ENCODE peak calls at places on chromosomes 3 and 15, in five cellular contexts. B is RWPE2, I is lower lobe of right lung, D is thoracic aorta, Q is psoas muscle. V is an unnamed sample. For H3K36me3 and H3K9me3, the result is how much of the 10 kb centered on the place peaks cover.

GRCh38 chr3:179179979-179180758 is 32.0 kb downstream of the PIK3CA start:
- ATAC-seq in B (peak), I (no peak), D (peak), Q (peak), V (peak)

GRCh38 chr3:129045675-129046036 is 14.9 kb upstream of the GP9 start:
- ATAC-seq in B (no peak), I (peak), D (no peak), Q (peak), V (peak)

GRCh38 chr3:58388550-58389061 is 45.0 kb downstream of the PDHB start:
- ATAC-seq in B (no peak), I (peak), D (no peak), Q (no peak), V (peak)

GRCh38 chr15:40770147-40770721 is 454 bp downstream of the C15orf62 start:
- ATAC-seq in B (no peak), I (no peak), D (no peak), Q (no peak), V (no peak)

GRCh38 chr15:101083336-101084045 is 164.3 kb downstream of the LRRK1 start:
- ATAC-seq in B (peak), I (peak), D (no peak), Q (no peak), V (no peak)

GRCh38 chr3:67386446-67386845 is 268.0 kb downstream of the SUCLG2 start:
- ATAC-seq in B (no peak), I (no peak), D (no peak), Q (no peak), V (no peak)

GRCh38 chr15:40847225-40847961 is 3.5 kb downstream of the SPINT1 start:
- ATAC-seq in B (peak), I (peak), D (no peak), Q (peak), V (peak)

GRCh38 chr15:79032656-79033055 is 57.9 kb downstream of the RASGRF1 start:
- ATAC-seq in B (no peak), I (peak), D (no peak), Q (no peak), V (no peak)

GRCh38 chr15:72992733-72993321 is 59.4 kb upstream of the NEO1 start:
- ATAC-seq in B (no peak), I (no peak), D (no peak), Q (no peak), V (peak)

GRCh38 chr3:152961323-152961722 is 126.4 kb downstream of the P2RY1 start:
- ATAC-seq in B (peak), I (no peak), D (no peak), Q (no peak), V (no peak)

GRCh38 chr15:68307131-68307928 is 29.8 kb downstream of the FEM1B start:
- ATAC-seq in B (no peak), I (no peak), D (no peak), Q (no peak), V (no peak)

GRCh38 chr3:32646761-32647160 is 38.2 kb upstream of the CNOT10 start:
- ATAC-seq in B (no peak), I (no peak), D (no peak), Q (no peak), V (no peak)

GRCh38 chr15:67199881-67200763 is 54.3 kb downstream of the AAGAB start:
- ATAC-seq in B (no peak), I (no peak), D (peak), Q (peak), V (no peak)

GRCh38 chr3:149441662-149442442 is 32.6 kb upstream of the TM4SF4 start:
- ATAC-seq in B (no peak), I (no peak), D (no peak), Q (no peak), V (no peak)

GRCh38 chr3:189071452-189071851 is 100.3 kb upstream of the TPRG1 start:
- ATAC-seq in B (peak), I (no peak), D (no peak), Q (no peak), V (no peak)

GRCh38 chr3:84742915-84743314 is 215.9 kb upstream of the CADM2 start:
- ATAC-seq in B (no peak), I (no peak), D (no peak), Q (no peak), V (no peak)

GRCh38 chr15:29811691-29812383 is 10.4 kb downstream of the TJP1 start:
- ATAC-seq in B (no peak), I (no peak), D (no peak), Q (peak), V (no peak)

GRCh38 chr3:140246578-140246977 is 311.6 kb downstream of the CLSTN2 start:
- ATAC-seq in B (no peak), I (no peak), D (no peak), Q (no peak), V (no peak)

GRCh38 chr3:190058486-190059241 is 62.0 kb downstream of the P3H2 start:
- ATAC-seq in B (no peak), I (no peak), D (no peak), Q (no peak), V (peak)

GRCh38 chr15:66630801-66631351 is 65.1 kb upstream of the LCTL start:
- ATAC-seq in B (no peak), I (peak), D (no peak), Q (no peak), V (no peak)

GRCh38 chr3:113575191-113575590 is 42.8 kb downstream of the SIDT1 start:
- ATAC-seq in B (no peak), I (no peak), D (no peak), Q (no peak), V (no peak)

GRCh38 chr3:13256845-13257244 is 163.3 kb downstream of the NUP210 start:
- ATAC-seq in B (no peak), I (no peak), D (no peak), Q (no peak), V (no peak)

GRCh38 chr3:170967126-170967525 is 58.7 kb upstream of the EIF5A2 start:
- ATAC-seq in B (no peak), I (no peak), D (no peak), Q (no peak), V (no peak)

DNA sequence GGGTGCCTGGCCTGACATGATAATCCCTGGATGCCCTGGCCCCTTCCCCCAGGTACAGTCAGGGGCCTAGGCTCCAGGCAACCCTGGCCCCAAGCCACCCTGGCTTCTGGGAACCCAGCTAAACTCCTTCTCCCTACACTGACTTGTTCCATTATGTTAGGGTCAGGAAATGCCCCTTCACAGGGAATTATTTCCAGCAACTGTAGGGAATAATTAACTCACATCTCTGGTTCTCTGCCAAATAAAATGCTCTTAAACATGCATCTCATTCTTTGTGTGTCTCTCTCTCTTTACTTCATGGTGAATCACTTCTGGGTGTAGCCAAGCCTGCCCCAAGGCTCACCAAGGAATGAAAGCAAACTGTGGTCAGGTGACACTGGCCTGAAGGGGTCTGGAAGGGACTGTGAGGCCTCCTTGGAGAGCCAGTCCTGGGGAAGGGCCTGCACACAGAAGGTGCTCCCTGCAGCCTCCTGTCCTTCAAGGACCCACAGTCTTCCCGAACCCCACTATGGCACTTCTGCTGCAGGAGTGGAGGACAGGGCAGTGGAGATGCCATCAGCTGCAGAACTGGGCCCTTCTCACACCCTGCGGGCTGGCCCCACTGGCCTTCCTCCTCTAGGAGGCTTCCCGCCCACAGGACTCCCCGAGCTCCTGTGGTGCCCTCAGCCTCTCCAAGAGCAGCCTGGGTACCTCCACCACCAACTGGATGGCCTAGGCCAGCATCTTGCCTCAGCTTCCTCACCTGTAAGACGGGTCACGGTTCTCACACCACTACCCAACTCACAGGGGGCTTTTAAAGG is 17.6 kb downstream of the TKT start:
- ATAC-seq in B (peak), I (peak), D (peak), Q (no peak), V (peak)
- H3K36me3 ChIP-seq in B (half or more), I (half or more), D (half or more), Q (under half), V (half or more)

GRCh38 chr15:50241684-50242450 is 23.7 kb downstream of the HDC start:
- ATAC-seq in B (peak), I (no peak), D (no peak), Q (no peak), V (no peak)
- TF ChIP-seq CTCF in B (peak), I (no peak), D (no peak), Q (no peak), V (no peak)

GRCh38 chr15:20340331-20340811 is 201.2 kb downstream of the GOLGA6L6 start:
- ATAC-seq in B (peak), I (peak), D (no peak), Q (peak), V (peak)
- H3K9me3 ChIP-seq in B (under half), I (under half), D (under half), Q (under half), V (under half)

GRCh38 chr15:48532938-48533337 is 112.6 kb downstream of the FBN1 start:
- ATAC-seq in B (no peak), I (no peak), D (no peak), Q (no peak), V (no peak)

GRCh38 chr15:48533982-48534381 is 111.5 kb downstream of the FBN1 start:
- ATAC-seq in B (no peak), I (no peak), D (no peak), Q (no peak), V (no peak)

GRCh38 chr15:48527517-48527916 is 118.0 kb downstream of the FBN1 start:
- ATAC-seq in B (no peak), I (no peak), D (no peak), Q (no peak), V (no peak)

GRCh38 chr15:48530528-48530927 is 115.0 kb downstream of the FBN1 start:
- ATAC-seq in B (no peak), I (no peak), D (no peak), Q (no peak), V (no peak)
- H3K36me3 ChIP-seq in B (under half), I (under half), D (under half), Q (under half), V (under half)

GRCh38 chr3:143648708-143649107 is 199.6 kb downstream of the SLC9A9 start:
- ATAC-seq in B (no peak), I (no peak), D (no peak), Q (no peak), V (no peak)
- TF ChIP-seq CTCF in B (peak), I (peak), D (no peak), Q (no peak), V (no peak)

GRCh38 chr3:52724511-52724910 is 18.6 kb downstream of the SPCS1 start:
- ATAC-seq in B (no peak), I (no peak), D (no peak), Q (no peak), V (no peak)
- H3K9me3 ChIP-seq in B (under half), I (under half), D (under half), Q (under half), V (under half)

DNA sequence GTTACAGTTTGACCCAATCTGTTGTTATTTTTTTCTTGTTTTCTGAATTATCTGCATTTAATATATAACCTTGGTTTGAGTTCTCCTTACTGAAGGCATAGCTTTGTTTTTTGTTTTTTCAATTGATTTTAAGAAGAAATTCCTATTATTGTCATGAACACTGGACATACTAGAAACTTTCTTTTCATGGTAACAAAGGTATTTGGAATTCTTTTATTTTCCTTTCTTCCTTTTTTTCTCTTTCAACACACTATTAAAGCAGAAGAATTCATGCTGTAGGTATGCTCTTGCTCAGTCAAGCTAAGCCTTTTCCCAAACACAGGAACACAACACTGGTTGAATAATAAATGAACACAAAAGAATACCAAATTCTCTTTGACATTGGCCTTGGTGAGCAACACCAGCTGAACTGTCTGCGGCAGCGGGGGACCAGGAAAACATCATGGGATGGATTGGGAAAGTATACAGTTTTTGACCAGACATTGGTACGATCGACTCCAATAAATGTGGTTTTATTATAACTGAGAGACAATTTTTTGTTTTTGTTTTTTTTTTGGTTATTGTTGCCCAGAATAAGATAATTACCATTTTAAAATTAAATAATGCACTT is 23.1 kb downstream of the U2SURP start:
- ATAC-seq in B (no peak), I (no peak), D (no peak), Q (no peak), V (no peak)
- H3K36me3 ChIP-seq in B (half or more), I (half or more), D (half or more), Q (under half), V (half or more)

GRCh38 chr3:160205606-160206005 is 19.6 kb upstream of the C3orf80 start:
- ATAC-seq in B (no peak), I (no peak), D (no peak), Q (no peak), V (no peak)

GRCh38 chr3:160213181-160213580 is 12.0 kb upstream of the C3orf80 start:
- ATAC-seq in B (no peak), I (no peak), D (no peak), Q (no peak), V (no peak)

GRCh38 chr3:160210799-160211221 is 14.4 kb upstream of the C3orf80 start:
- ATAC-seq in B (peak), I (no peak), D (no peak), Q (no peak), V (no peak)
- TF ChIP-seq CTCF in B (peak), I (no peak), D (no peak), Q (no peak), V (no peak)